ENCODE peak calls at places on chromosomes 5 and 9, in eight cellular contexts. One of them, this sample, is unnamed.

GRCh38 chr9:87599901-87600610 is 102.4 kb downstream of the DAPK1 start:
- DNase-seq in OCI-LY7: no peak
- DNase-seq in cardiac muscle cell: no peak
- DNase-seq in iPS DF 6.9: no peak
- DNase-seq in psoas muscle: no peak
- DNase-seq in A549: peak
- DNase-seq in left ventricle myocardium inferior: no peak
- DNase-seq in suprapubic skin: no peak
- DNase-seq in this sample: no peak

GRCh38 chr5:88438006-88438405 is 169.4 kb upstream of the TMEM161B start:
- DNase-seq in OCI-LY7: no peak
- DNase-seq in cardiac muscle cell: no peak
- DNase-seq in iPS DF 6.9: no peak
- DNase-seq in psoas muscle: no peak
- DNase-seq in A549: peak
- DNase-seq in left ventricle myocardium inferior: no peak
- DNase-seq in suprapubic skin: no peak
- DNase-seq in this sample: no peak

GRCh38 chr5:37875051-37875787 is 35.4 kb upstream of the GDNF start:
- DNase-seq in OCI-LY7: no peak
- DNase-seq in cardiac muscle cell: no peak
- DNase-seq in iPS DF 6.9: no peak
- DNase-seq in psoas muscle: no peak
- DNase-seq in A549: no peak
- DNase-seq in left ventricle myocardium inferior: no peak
- DNase-seq in suprapubic skin: no peak
- DNase-seq in this sample: no peak

GRCh38 chr5:68533051-68533450 is 317.5 kb downstream of the PIK3R1 start:
- DNase-seq in OCI-LY7: no peak
- DNase-seq in cardiac muscle cell: no peak
- DNase-seq in iPS DF 6.9: no peak
- DNase-seq in psoas muscle: no peak
- DNase-seq in A549: no peak
- DNase-seq in left ventricle myocardium inferior: no peak
- DNase-seq in suprapubic skin: no peak
- DNase-seq in this sample: no peak

GRCh38 chr5:82257729-82258128 is 20.4 kb downstream of the RPS23 start:
- DNase-seq in OCI-LY7: no peak
- DNase-seq in cardiac muscle cell: no peak
- DNase-seq in iPS DF 6.9: no peak
- DNase-seq in psoas muscle: no peak
- DNase-seq in A549: no peak
- DNase-seq in left ventricle myocardium inferior: no peak
- DNase-seq in suprapubic skin: no peak
- DNase-seq in this sample: no peak

GRCh38 chr5:23614422-23614821 is 107.0 kb downstream of the PRDM9 start:
- DNase-seq in OCI-LY7: no peak
- DNase-seq in cardiac muscle cell: no peak
- DNase-seq in iPS DF 6.9: no peak
- DNase-seq in psoas muscle: no peak
- DNase-seq in A549: no peak
- DNase-seq in left ventricle myocardium inferior: no peak
- DNase-seq in suprapubic skin: no peak
- DNase-seq in this sample: no peak

GRCh38 chr9:13942695-13943094 is 371.2 kb downstream of the NFIB start:
- DNase-seq in OCI-LY7: no peak
- DNase-seq in cardiac muscle cell: no peak
- DNase-seq in iPS DF 6.9: no peak
- DNase-seq in psoas muscle: no peak
- DNase-seq in A549: peak
- DNase-seq in left ventricle myocardium inferior: no peak
- DNase-seq in suprapubic skin: no peak
- DNase-seq in this sample: no peak

GRCh38 chr9:100052375-100052774 is 46.4 kb downstream of the ERP44 start:
- DNase-seq in OCI-LY7: peak
- DNase-seq in cardiac muscle cell: no peak
- DNase-seq in iPS DF 6.9: no peak
- DNase-seq in psoas muscle: no peak
- DNase-seq in A549: no peak
- DNase-seq in left ventricle myocardium inferior: no peak
- DNase-seq in suprapubic skin: no peak
- DNase-seq in this sample: no peak

GRCh38 chr5:170082701-170083100 is 23.0 kb upstream of the FOXI1 start:
- DNase-seq in OCI-LY7: no peak
- DNase-seq in cardiac muscle cell: no peak
- DNase-seq in iPS DF 6.9: no peak
- DNase-seq in psoas muscle: no peak
- DNase-seq in A549: no peak
- DNase-seq in left ventricle myocardium inferior: no peak
- DNase-seq in suprapubic skin: no peak
- DNase-seq in this sample: no peak

GRCh38 chr9:97803167-97804058 is 49.6 kb upstream of the FOXE1 start:
- DNase-seq in OCI-LY7: peak
- DNase-seq in cardiac muscle cell: peak
- DNase-seq in iPS DF 6.9: no peak
- DNase-seq in psoas muscle: peak
- DNase-seq in A549: peak
- DNase-seq in left ventricle myocardium inferior: peak
- DNase-seq in suprapubic skin: peak
- DNase-seq in this sample: peak

GRCh38 chr5:58466939-58467338 is 7.1 kb upstream of the PLK2 start:
- DNase-seq in OCI-LY7: no peak
- DNase-seq in cardiac muscle cell: no peak
- DNase-seq in iPS DF 6.9: no peak
- DNase-seq in psoas muscle: no peak
- DNase-seq in A549: peak
- DNase-seq in left ventricle myocardium inferior: no peak
- DNase-seq in suprapubic skin: no peak
- DNase-seq in this sample: no peak

GRCh38 chr9:104856413-104856941 is 71.5 kb downstream of the ABCA1 start:
- DNase-seq in OCI-LY7: no peak
- DNase-seq in cardiac muscle cell: no peak
- DNase-seq in iPS DF 6.9: no peak
- DNase-seq in psoas muscle: no peak
- DNase-seq in A549: no peak
- DNase-seq in left ventricle myocardium inferior: no peak
- DNase-seq in suprapubic skin: no peak
- DNase-seq in this sample: no peak

GRCh38 chr5:64161420-64161819 is 4.2 kb upstream of the RNF180 start:
- DNase-seq in OCI-LY7: peak
- DNase-seq in cardiac muscle cell: no peak
- DNase-seq in iPS DF 6.9: no peak
- DNase-seq in psoas muscle: no peak
- DNase-seq in A549: no peak
- DNase-seq in left ventricle myocardium inferior: no peak
- DNase-seq in suprapubic skin: no peak
- DNase-seq in this sample: no peak

GRCh38 chr5:74056789-74057164 is 430.8 kb downstream of the ARHGEF28 start:
- DNase-seq in OCI-LY7: peak
- DNase-seq in cardiac muscle cell: peak
- DNase-seq in iPS DF 6.9: no peak
- DNase-seq in psoas muscle: no peak
- DNase-seq in A549: peak
- DNase-seq in left ventricle myocardium inferior: no peak
- DNase-seq in suprapubic skin: no peak
- DNase-seq in this sample: no peak

GRCh38 chr5:72474117-72474915 is 32.9 kb downstream of the ZNF366 start:
- DNase-seq in OCI-LY7: no peak
- DNase-seq in cardiac muscle cell: no peak
- DNase-seq in iPS DF 6.9: no peak
- DNase-seq in psoas muscle: no peak
- DNase-seq in A549: no peak
- DNase-seq in left ventricle myocardium inferior: no peak
- DNase-seq in suprapubic skin: no peak
- DNase-seq in this sample: no peak

GRCh38 chr5:77768978-77769377 is 7.2 kb downstream of the TBCA start:
- DNase-seq in OCI-LY7: no peak
- DNase-seq in cardiac muscle cell: no peak
- DNase-seq in iPS DF 6.9: no peak
- DNase-seq in psoas muscle: no peak
- DNase-seq in A549: no peak
- DNase-seq in left ventricle myocardium inferior: no peak
- DNase-seq in suprapubic skin: no peak
- DNase-seq in this sample: no peak

GRCh38 chr5:21145376-21145775 is 1157.4 kb upstream of the CDH18 start:
- DNase-seq in OCI-LY7: no peak
- DNase-seq in cardiac muscle cell: no peak
- DNase-seq in iPS DF 6.9: no peak
- DNase-seq in psoas muscle: no peak
- DNase-seq in A549: no peak
- DNase-seq in left ventricle myocardium inferior: no peak
- DNase-seq in suprapubic skin: no peak
- DNase-seq in this sample: no peak

GRCh38 chr5:116539222-116539621 is 35.4 kb downstream of the SEMA6A start:
- DNase-seq in OCI-LY7: no peak
- DNase-seq in cardiac muscle cell: no peak
- DNase-seq in iPS DF 6.9: no peak
- DNase-seq in psoas muscle: no peak
- DNase-seq in A549: no peak
- DNase-seq in left ventricle myocardium inferior: no peak
- DNase-seq in suprapubic skin: no peak
- DNase-seq in this sample: no peak

GRCh38 chr5:543755-544674 is 19.8 kb upstream of the SLC9A3 start:
- DNase-seq in OCI-LY7: peak
- DNase-seq in cardiac muscle cell: no peak
- DNase-seq in iPS DF 6.9: no peak
- DNase-seq in psoas muscle: peak
- DNase-seq in A549: no peak
- DNase-seq in left ventricle myocardium inferior: peak
- DNase-seq in suprapubic skin: peak
- DNase-seq in this sample: no peak

GRCh38 chr9:6230037-6230778 is 14.6 kb downstream of the IL33 start:
- DNase-seq in OCI-LY7: no peak
- DNase-seq in cardiac muscle cell: no peak
- DNase-seq in iPS DF 6.9: no peak
- DNase-seq in psoas muscle: no peak
- DNase-seq in A549: no peak
- DNase-seq in left ventricle myocardium inferior: no peak
- DNase-seq in suprapubic skin: no peak
- DNase-seq in this sample: no peak

GRCh38 chr5:173488144-173488543 is 128.3 kb downstream of the BOD1 start:
- DNase-seq in OCI-LY7: no peak
- DNase-seq in cardiac muscle cell: no peak
- DNase-seq in iPS DF 6.9: no peak
- DNase-seq in psoas muscle: no peak
- DNase-seq in A549: no peak
- DNase-seq in left ventricle myocardium inferior: no peak
- DNase-seq in suprapubic skin: no peak
- DNase-seq in this sample: no peak

GRCh38 chr5:159849437-159850191 is 66.7 kb upstream of the ADRA1B start:
- DNase-seq in OCI-LY7: no peak
- DNase-seq in cardiac muscle cell: no peak
- DNase-seq in iPS DF 6.9: no peak
- DNase-seq in psoas muscle: no peak
- DNase-seq in A549: no peak
- DNase-seq in left ventricle myocardium inferior: no peak
- DNase-seq in suprapubic skin: no peak
- DNase-seq in this sample: no peak

GRCh38 chr9:91285729-91286353 is 75.9 kb downstream of the AUH start:
- DNase-seq in OCI-LY7: no peak
- DNase-seq in cardiac muscle cell: no peak
- DNase-seq in iPS DF 6.9: no peak
- DNase-seq in psoas muscle: no peak
- DNase-seq in A549: no peak
- DNase-seq in left ventricle myocardium inferior: no peak
- DNase-seq in suprapubic skin: no peak
- DNase-seq in this sample: no peak

GRCh38 chr9:115117999-115118470 is at the start of gene TNC:
- DNase-seq in OCI-LY7: no peak
- DNase-seq in cardiac muscle cell: peak
- DNase-seq in iPS DF 6.9: no peak
- DNase-seq in psoas muscle: peak
- DNase-seq in A549: peak
- DNase-seq in left ventricle myocardium inferior: peak
- DNase-seq in suprapubic skin: peak
- DNase-seq in this sample: no peak
- H3K4me3 ChIP-seq in OCI-LY7: no peak
- H3K4me3 ChIP-seq in cardiac muscle cell: peak
- H3K4me3 ChIP-seq in iPS DF 6.9: peak
- H3K4me3 ChIP-seq in psoas muscle: peak
- H3K4me3 ChIP-seq in A549: peak
- H3K4me3 ChIP-seq in left ventricle myocardium inferior: peak
- H3K4me3 ChIP-seq in suprapubic skin: peak
- H3K4me3 ChIP-seq in this sample: no peak

GRCh38 chr5:146203872-146204192 is 427 bp downstream of the RBM27 start:
- DNase-seq in OCI-LY7: no peak
- DNase-seq in cardiac muscle cell: no peak
- DNase-seq in iPS DF 6.9: no peak
- DNase-seq in psoas muscle: no peak
- DNase-seq in A549: peak
- DNase-seq in left ventricle myocardium inferior: no peak
- DNase-seq in suprapubic skin: no peak
- DNase-seq in this sample: no peak

GRCh38 chr5:146203011-146203871 is at the start of gene RBM27:
- DNase-seq in OCI-LY7: peak
- DNase-seq in cardiac muscle cell: peak
- DNase-seq in iPS DF 6.9: peak
- DNase-seq in psoas muscle: peak
- DNase-seq in A549: peak
- DNase-seq in left ventricle myocardium inferior: peak
- DNase-seq in suprapubic skin: peak
- DNase-seq in this sample: peak

GRCh38 chr5:146206257-146206656 is 2.9 kb downstream of the RBM27 start:
- DNase-seq in OCI-LY7: no peak
- DNase-seq in cardiac muscle cell: no peak
- DNase-seq in iPS DF 6.9: no peak
- DNase-seq in psoas muscle: no peak
- DNase-seq in A549: no peak
- DNase-seq in left ventricle myocardium inferior: no peak
- DNase-seq in suprapubic skin: no peak
- DNase-seq in this sample: no peak

GRCh38 chr5:146208916-146209522 is 5.6 kb downstream of the RBM27 start:
- DNase-seq in OCI-LY7: peak
- DNase-seq in cardiac muscle cell: no peak
- DNase-seq in iPS DF 6.9: no peak
- DNase-seq in psoas muscle: no peak
- DNase-seq in A549: peak
- DNase-seq in left ventricle myocardium inferior: no peak
- DNase-seq in suprapubic skin: no peak
- DNase-seq in this sample: no peak

GRCh38 chr5:146205499-146206202 is 2.2 kb downstream of the RBM27 start:
- DNase-seq in OCI-LY7: no peak
- DNase-seq in cardiac muscle cell: no peak
- DNase-seq in iPS DF 6.9: no peak
- DNase-seq in psoas muscle: no peak
- DNase-seq in A549: no peak
- DNase-seq in left ventricle myocardium inferior: no peak
- DNase-seq in suprapubic skin: no peak
- DNase-seq in this sample: no peak
- H3K4me3 ChIP-seq in OCI-LY7: peak
- H3K4me3 ChIP-seq in cardiac muscle cell: no peak
- H3K4me3 ChIP-seq in iPS DF 6.9: no peak
- H3K4me3 ChIP-seq in psoas muscle: peak
- H3K4me3 ChIP-seq in A549: peak
- H3K4me3 ChIP-seq in left ventricle myocardium inferior: peak
- H3K4me3 ChIP-seq in suprapubic skin: no peak
- H3K4me3 ChIP-seq in this sample: no peak

GRCh38 chr5:59607126-59607807 is 286.3 kb downstream of the PDE4D start:
- DNase-seq in OCI-LY7: no peak
- DNase-seq in cardiac muscle cell: no peak
- DNase-seq in iPS DF 6.9: no peak
- DNase-seq in psoas muscle: no peak
- DNase-seq in A549: no peak
- DNase-seq in left ventricle myocardium inferior: no peak
- DNase-seq in suprapubic skin: no peak
- DNase-seq in this sample: no peak
- H3K4me3 ChIP-seq in OCI-LY7: no peak
- H3K4me3 ChIP-seq in cardiac muscle cell: no peak
- H3K4me3 ChIP-seq in iPS DF 6.9: no peak
- H3K4me3 ChIP-seq in psoas muscle: peak
- H3K4me3 ChIP-seq in A549: no peak
- H3K4me3 ChIP-seq in left ventricle myocardium inferior: no peak
- H3K4me3 ChIP-seq in suprapubic skin: no peak
- H3K4me3 ChIP-seq in this sample: no peak

GRCh38 chr9:119773823-119774222 is 404.6 kb upstream of the BRINP1 start:
- DNase-seq in OCI-LY7: no peak
- DNase-seq in cardiac muscle cell: no peak
- DNase-seq in iPS DF 6.9: no peak
- DNase-seq in psoas muscle: no peak
- DNase-seq in A549: no peak
- DNase-seq in left ventricle myocardium inferior: no peak
- DNase-seq in suprapubic skin: no peak
- DNase-seq in this sample: no peak
- H3K4me3 ChIP-seq in OCI-LY7: no peak
- H3K4me3 ChIP-seq in cardiac muscle cell: no peak
- H3K4me3 ChIP-seq in iPS DF 6.9: no peak
- H3K4me3 ChIP-seq in psoas muscle: no peak
- H3K4me3 ChIP-seq in A549: no peak
- H3K4me3 ChIP-seq in left ventricle myocardium inferior: no peak
- H3K4me3 ChIP-seq in suprapubic skin: no peak
- H3K4me3 ChIP-seq in this sample: no peak